ENCODE peak calls at places on chromosomes 3 and 15, in eight cellular contexts. D is activated naive CD4-positive, alpha-beta T cell treated with anti-CD3 and anti-CD28 coated beads, Interleukin-2, amount 10 ng/mL, durations not matched to agents 7 days and 5 days; T is astrocyte of the hippocampus; E is NCI-H2081; C is brain microvascular endothelial cell; G is cardiac muscle cell; I is ecto neural progenitor cell; J is HAP-1. L is an unnamed sample.

GRCh38 chr3:58668247-58668646 is 1.7 kb upstream of the FAM3D start:
- DNase-seq in D (no peak), T (no peak), E (no peak), C (no peak), G (no peak), I (peak), J (no peak), L (no peak)

GRCh38 chr3:131555456-131555855 is 52.7 kb upstream of the MRPL3 start:
- DNase-seq in D (no peak), T (peak), E (no peak), C (no peak), G (no peak), I (no peak), J (no peak), L (no peak)

GRCh38 chr15:99586121-99586520 is 20.3 kb downstream of the MEF2A start:
- DNase-seq in D (no peak), T (no peak), E (no peak), C (no peak), G (no peak), I (no peak), J (no peak), L (no peak)

GRCh38 chr3:61537366-61537765 is 24.0 kb upstream of the PTPRG start:
- DNase-seq in D (no peak), T (no peak), E (no peak), C (no peak), G (peak), I (no peak), J (no peak), L (no peak)

GRCh38 chr15:58440922-58441321 is 9.1 kb downstream of the LIPC start:
- DNase-seq in D (no peak), T (no peak), E (no peak), C (no peak), G (no peak), I (no peak), J (no peak), L (no peak)

GRCh38 chr3:104832530-104832929 is 534.2 kb upstream of the ALCAM start:
- DNase-seq in D (no peak), T (no peak), E (no peak), C (no peak), G (no peak), I (no peak), J (no peak), L (no peak)

GRCh38 chr3:197001106-197001971 is 28.3 kb downstream of the MELTF start:
- DNase-seq in D (no peak), T (no peak), E (no peak), C (no peak), G (no peak), I (no peak), J (no peak), L (no peak)

GRCh38 chr3:111998661-111999641 is at the start of gene TAGLN3:
- DNase-seq in D (no peak), T (peak), E (peak), C (no peak), G (peak), I (peak), J (peak), L (peak)

GRCh38 chr3:153762411-153763235 is 358.6 kb upstream of the ARHGEF26 start:
- DNase-seq in D (no peak), T (no peak), E (no peak), C (no peak), G (no peak), I (no peak), J (no peak), L (no peak)

GRCh38 chr15:100083572-100083971 is 258.2 kb downstream of the ADAMTS17 start:
- DNase-seq in D (no peak), T (peak), E (no peak), C (no peak), G (no peak), I (no peak), J (no peak), L (no peak)

GRCh38 chr3:159824341-159824740 is 164.3 kb upstream of the IL12A start:
- DNase-seq in D (no peak), T (peak), E (no peak), C (peak), G (peak), I (no peak), J (no peak), L (no peak)

GRCh38 chr3:23923786-23924185 is 6.9 kb downstream of the RPL15 start:
- DNase-seq in D (no peak), T (peak), E (no peak), C (peak), G (no peak), I (no peak), J (no peak), L (no peak)

L was measured in anterior cingulate cortex.